ENCODE peak calls at places on chromosome 19, in four cellular contexts. D is HEK293T, M is HepG2, Q is K562. E is an unnamed sample.

GRCh38 chr19:18388328-18389094 is 2.6 kb downstream of the GDF15 start:
- DNase-seq in D (peak), M (peak), Q (peak), E (peak)

GRCh38 chr19:58002384-58003152 is at the start of gene ZNF606:
- DNase-seq in D (peak), M (peak), Q (peak), E (peak)

GRCh38 chr19:48749571-48750198 is 2.8 kb downstream of the FUT1 start:
- DNase-seq in D (no peak), M (no peak), Q (no peak), E (no peak)

GRCh38 chr19:33193864-33194362 is at the start of gene LRP3:
- DNase-seq in Q (no peak), D (peak), M (no peak), E (no peak)

GRCh38 chr19:36420961-36421748 is 2.7 kb upstream of the ZFP82 start:
- DNase-seq in M (no peak), Q (no peak), D (no peak), E (no peak)

GRCh38 chr19:8368136-8368535 is 4.2 kb downstream of the ANGPTL4 start:
- DNase-seq in Q (no peak), M (no peak), D (peak), E (no peak)

GRCh38 chr19:30388327-30388726 is 16.1 kb downstream of the ZNF536 start:
- DNase-seq in M (no peak), D (no peak), Q (no peak), E (no peak)

GRCh38 chr19:50492303-50493052 is 15.8 kb upstream of the GARIN5A start:
- DNase-seq in M (no peak), D (no peak), Q (peak), E (no peak)

GRCh38 chr19:14689598-14690503 is at the start of gene ZNF333:
- DNase-seq in Q (peak), D (peak), M (peak), E (peak)

GRCh38 chr19:29321116-29321515 is 108.2 kb upstream of the UQCRFS1 start:
- DNase-seq in D (no peak), M (no peak), Q (no peak), E (no peak)

GRCh38 chr19:53947624-53948023 is 15.1 kb upstream of the CACNG8 start:
- DNase-seq in M (peak), D (peak), Q (peak), E (no peak)

GRCh38 chr19:49585023-49585422 is 3.9 kb downstream of the PRRG2 start:
- DNase-seq in Q (peak), M (no peak), D (no peak), E (no peak)

GRCh38 chr19:17348700-17349099 is 11.3 kb downstream of the GTPBP3 start:
- DNase-seq in D (peak), Q (no peak), M (peak), E (no peak)

GRCh38 chr19:13492128-13492527 is 14.2 kb downstream of the CACNA1A start:
- DNase-seq in Q (no peak), D (no peak), M (no peak), E (no peak)

GRCh38 chr19:49415102-49415809 is 8.0 kb downstream of the PTH2 start:
- DNase-seq in Q (no peak), D (no peak), M (no peak), E (peak)

GRCh38 chr19:53696951-53697350 is 65.2 kb downstream of the DPRX start:
- DNase-seq in Q (no peak), D (no peak), M (no peak), E (no peak)

GRCh38 chr19:34172661-34173144 is 399 bp downstream of the LSM14A start:
- DNase-seq in M (no peak), Q (peak), D (no peak), E (no peak)

GRCh38 chr19:334296-335071 is 10.1 kb downstream of the MIER2 start:
- DNase-seq in D (no peak), Q (no peak), M (no peak), E (no peak)

GRCh38 chr19:51139299-51140018 is 2.6 kb upstream of the SIGLEC7 start:
- DNase-seq in Q (no peak), D (no peak), M (no peak), E (no peak)

GRCh38 chr19:46288896-46289588 is 7.8 kb upstream of the HIF3A start:
- DNase-seq in D (no peak), Q (no peak), M (peak), E (no peak)

GRCh38 chr19:35284153-35285140 is 2.1 kb downstream of the HAMP start:
- DNase-seq in Q (no peak), M (peak), D (no peak), E (no peak)

GRCh38 chr19:2326699-2327360 is 1.6 kb downstream of the LSM7 start:
- DNase-seq in M (no peak), Q (no peak), D (no peak), E (no peak)

GRCh38 chr19:17205237-17206140 is 9.7 kb upstream of the USE1 start:
- DNase-seq in Q (peak), M (peak), D (peak), E (no peak)

GRCh38 chr19:33405491-33406461 is 32.3 kb downstream of the CEBPG start:
- DNase-seq in M (no peak), Q (no peak), D (no peak), E (no peak)

GRCh38 chr19:4130635-4131438 is 6.9 kb upstream of the MAP2K2 start:
- DNase-seq in Q (peak), M (peak), D (no peak), E (no peak)

GRCh38 chr19:43700368-43701015 is 15.4 kb upstream of the IRGC start:
- DNase-seq in Q (no peak), D (no peak), M (no peak), E (no peak)

GRCh38 chr19:30036154-30037129 is 94.4 kb downstream of the URI1 start:
- DNase-seq in Q (no peak), D (no peak), M (no peak), E (no peak)

GRCh38 chr19:29519146-29519545 is 6.6 kb upstream of the VSTM2B start:
- DNase-seq in Q (no peak), M (no peak), D (no peak), E (no peak)

GRCh38 chr19:2557093-2557440 is 81.1 kb downstream of the GADD45B start:
- DNase-seq in M (no peak), D (no peak), Q (no peak), E (no peak)

GRCh38 chr19:38693380-38694223 is 46.2 kb downstream of the ACTN4 start:
- DNase-seq in M (peak), Q (no peak), D (no peak), E (no peak)

GRCh38 chr19:16897572-16898056 is 8.8 kb downstream of the F2RL3 start:
- DNase-seq in Q (no peak), M (no peak), D (no peak), E (no peak)

GRCh38 chr19:13172335-13173128 is 22.3 kb downstream of the IER2 start:
- DNase-seq in Q (peak), M (no peak), D (peak), E (no peak)

GRCh38 chr19:36160821-36161596 is 8.8 kb upstream of the COX7A1 start:
- DNase-seq in Q (no peak), M (no peak), D (no peak), E (no peak)

GRCh38 chr19:17806945-17807344 is 12.0 kb downstream of the B3GNT3 start:
- DNase-seq in D (no peak), M (no peak), Q (no peak), E (no peak)

GRCh38 chr19:54422136-54422535 is 6.9 kb downstream of the TTYH1 start:
- DNase-seq in M (no peak), D (no peak), Q (no peak), E (no peak)

GRCh38 chr19:7787141-7787540 is 24.1 kb downstream of the CLEC4M start:
- DNase-seq in M (no peak), D (no peak), Q (no peak), E (no peak)

GRCh38 chr19:13727798-13728197 is 36.5 kb upstream of the MRI1 start:
- DNase-seq in Q (no peak), D (no peak), M (no peak), E (no peak)

GRCh38 chr19:4009990-4010807 is 2.7 kb downstream of the PIAS4 start:
- DNase-seq in D (no peak), Q (no peak), M (no peak), E (no peak)

GRCh38 chr19:34490141-34490766 is 8.7 kb downstream of the WTIP start:
- DNase-seq in M (no peak), D (no peak), Q (no peak), E (no peak)

DNA sequence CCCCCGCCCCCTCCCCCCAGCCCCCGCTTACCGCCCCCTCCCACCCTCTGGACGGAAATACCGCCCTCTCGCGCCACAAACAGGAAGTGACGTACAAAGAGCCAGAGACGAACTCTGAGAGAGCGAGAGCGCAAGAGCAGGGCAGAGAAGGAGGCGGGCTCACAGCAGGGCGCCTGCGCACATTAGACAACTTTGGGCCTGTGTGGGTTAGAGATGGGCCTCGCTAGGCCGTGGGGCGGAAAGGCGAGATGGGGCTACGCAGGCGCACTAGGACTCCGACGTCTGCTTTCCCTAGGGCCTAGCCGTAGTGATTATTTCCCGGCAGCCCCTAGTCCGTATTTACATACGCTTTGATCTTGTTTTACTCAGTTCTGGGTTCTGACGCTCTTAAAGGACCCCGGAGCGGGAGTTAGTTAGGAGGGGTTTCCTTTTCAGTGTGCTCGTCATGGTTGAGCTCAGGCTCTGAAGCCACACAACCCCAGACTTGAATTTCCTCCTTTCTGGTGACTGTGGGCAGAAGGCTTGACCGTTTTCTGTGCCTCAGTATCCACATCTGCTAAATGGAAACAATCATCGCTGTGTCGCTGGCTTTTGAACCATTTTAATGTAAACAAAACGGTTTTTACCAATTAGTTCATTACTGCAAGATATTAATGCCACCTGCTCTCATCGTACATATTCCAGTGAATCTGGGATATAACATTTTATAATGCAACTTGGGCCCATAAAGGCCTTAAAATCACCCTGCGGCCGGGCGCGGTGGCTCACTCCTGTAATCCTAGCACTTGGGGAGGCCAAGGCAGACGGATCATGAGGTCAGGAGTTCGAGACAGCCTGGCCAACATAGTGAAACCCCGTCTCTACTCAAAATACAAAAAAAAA is 449 bp upstream of the AKT2 start:
- DNase-seq in M (peak), D (peak), Q (peak), E (peak)
- TF ChIP-seq FOXK2 in M (peak), D (no peak), Q (peak), E (peak)

DNA sequence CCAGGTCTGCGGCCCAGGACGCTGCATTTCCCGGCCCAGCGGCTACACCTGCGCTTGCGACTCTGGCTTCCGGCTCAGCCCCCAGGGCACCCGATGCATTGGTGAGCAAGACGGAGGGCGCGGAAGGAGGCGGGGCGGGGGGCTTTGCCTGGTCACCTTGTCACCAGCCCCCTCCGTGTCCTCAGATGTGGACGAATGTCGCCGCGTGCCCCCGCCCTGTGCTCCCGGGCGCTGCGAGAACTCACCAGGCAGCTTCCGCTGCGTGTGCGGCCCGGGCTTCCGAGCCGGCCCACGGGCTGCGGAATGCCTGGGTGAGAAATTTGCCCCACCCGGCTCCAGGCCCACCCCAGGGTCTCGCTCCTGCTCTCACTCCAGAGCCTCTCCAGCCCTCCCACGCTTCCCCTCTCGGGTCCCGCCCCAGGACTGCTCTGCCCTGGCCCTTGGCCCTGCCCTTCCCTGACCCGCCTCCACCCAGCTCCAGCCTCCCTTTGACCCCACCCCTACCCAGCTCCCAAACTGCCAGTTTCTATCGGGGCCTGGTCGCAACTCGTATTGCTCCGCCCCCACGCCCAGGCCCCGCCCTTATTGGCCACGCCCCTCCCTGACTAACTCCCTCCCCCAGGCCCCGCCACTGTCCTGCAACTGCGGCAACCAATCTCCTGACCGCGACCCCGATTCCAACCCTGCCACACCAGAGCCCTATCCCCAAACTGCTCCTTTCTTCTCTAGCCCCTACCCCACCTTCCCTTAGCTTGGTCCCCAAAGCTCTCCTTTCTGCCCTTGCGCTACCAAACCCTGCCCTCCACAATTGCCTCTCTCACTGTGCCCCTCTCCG is 8.6 kb downstream of the LTBP4 start:
- DNase-seq in M (peak), D (peak), Q (peak), E (peak)
- TF ChIP-seq FOXK2 in M (no peak), D (no peak), Q (peak), E (no peak)

GRCh38 chr19:5826531-5827341 is 12.8 kb downstream of the FUT6 start:
- DNase-seq in D (peak), Q (peak), M (peak), E (no peak)
- TF ChIP-seq FOXK2 in D (no peak), Q (no peak), M (no peak), E (no peak)

DNA sequence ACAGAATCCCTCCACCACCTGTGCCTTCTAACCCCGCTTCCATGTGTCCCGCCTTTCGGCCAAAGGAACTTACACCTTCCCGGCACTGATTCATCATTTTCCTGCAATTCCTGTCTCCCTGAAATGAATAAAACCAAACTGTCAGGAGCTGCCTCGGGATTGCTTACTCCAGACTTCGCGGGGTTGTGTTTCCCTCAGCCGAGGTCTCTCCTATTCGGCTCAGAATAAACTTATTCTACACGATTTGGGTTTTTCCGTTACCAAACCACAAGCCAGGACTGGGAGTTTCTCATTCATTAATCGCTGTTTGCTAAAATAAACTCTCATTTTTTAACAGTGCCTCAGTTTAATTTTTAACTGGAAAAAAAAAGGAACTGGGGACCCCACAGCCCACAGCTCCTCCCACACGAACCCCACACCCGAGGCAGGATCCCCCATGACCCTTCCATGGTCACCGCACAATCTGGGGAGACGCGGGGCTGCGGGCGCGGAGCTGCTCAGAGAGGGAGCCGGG is 647 bp downstream of the ZNF878 start:
- DNase-seq in M (no peak), D (no peak), Q (no peak), E (no peak)
- TF ChIP-seq FOXK2 in M (no peak), D (no peak), Q (no peak), E (no peak)